ENCODE peak calls at places on chromosomes 11 and 22, in eight cellular contexts. G, Q, M, K, E, L, R and V are unnamed samples. For H3K9me3 and H3K4me1, the result is how much of the 10 kb centered on the place peaks cover.

GRCh38 chr11:125925804-125926203 is 20.0 kb upstream of the VSIG10L2 start:
- DNase-seq in G (no peak), Q (no peak), M (no peak), K (no peak), E (no peak), L (no peak), R (no peak), V (no peak)

GRCh38 chr11:111960916-111961315 is 23.8 kb downstream of the DIXDC1 start:
- DNase-seq in G (no peak), Q (no peak), M (no peak), K (no peak), E (peak), L (peak), R (no peak), V (peak)

GRCh38 chr22:43109511-43109910 is 1.0 kb upstream of the BIK start:
- DNase-seq in G (no peak), Q (no peak), M (no peak), K (no peak), E (no peak), L (no peak), R (no peak), V (no peak)

GRCh38 chr11:105032495-105032894 is 2.4 kb downstream of the CASP1 start:
- DNase-seq in G (no peak), Q (no peak), M (no peak), K (no peak), E (no peak), L (no peak), R (no peak), V (no peak)

GRCh38 chr11:64581057-64581523 is 9.9 kb upstream of the SLC22A12 start:
- DNase-seq in G (no peak), Q (no peak), M (no peak), K (no peak), E (no peak), L (no peak), R (no peak), V (no peak)

GRCh38 chr11:88231894-88232482 is 56.7 kb upstream of the RAB38 start:
- DNase-seq in G (no peak), Q (peak), M (peak), K (peak), E (peak), L (no peak), R (peak), V (no peak)

GRCh38 chr22:43974028-43974545 is 18.8 kb downstream of the SAMM50 start:
- DNase-seq in G (no peak), Q (no peak), M (no peak), K (no peak), E (no peak), L (no peak), R (no peak), V (no peak)

GRCh38 chr22:37018815-37019308 is 385 bp downstream of the TST start:
- DNase-seq in G (no peak), Q (no peak), M (no peak), K (peak), E (peak), L (peak), R (peak), V (peak)

GRCh38 chr11:117057317-117057716 is 40.9 kb downstream of the SIK3 start:
- DNase-seq in G (no peak), Q (no peak), M (no peak), K (no peak), E (no peak), L (no peak), R (no peak), V (no peak)

GRCh38 chr11:8679006-8679405 is 3.5 kb downstream of the TRIM66 start:
- DNase-seq in G (no peak), Q (no peak), M (no peak), K (no peak), E (no peak), L (no peak), R (no peak), V (no peak)
- H3K9me3 ChIP-seq in G (under half), Q (under half), M (under half), K (under half), E (under half), L (under half), R (under half), V (under half)

GRCh38 chr11:69277074-69277809 is 16.7 kb upstream of the MYEOV start:
- DNase-seq in G (no peak), Q (no peak), M (no peak), K (no peak), E (no peak), L (peak), R (no peak), V (no peak)
- H3K4me1 ChIP-seq in G (half or more), Q (under half), M (under half), K (under half), E (under half), L (under half), R (under half), V (under half)

DNA sequence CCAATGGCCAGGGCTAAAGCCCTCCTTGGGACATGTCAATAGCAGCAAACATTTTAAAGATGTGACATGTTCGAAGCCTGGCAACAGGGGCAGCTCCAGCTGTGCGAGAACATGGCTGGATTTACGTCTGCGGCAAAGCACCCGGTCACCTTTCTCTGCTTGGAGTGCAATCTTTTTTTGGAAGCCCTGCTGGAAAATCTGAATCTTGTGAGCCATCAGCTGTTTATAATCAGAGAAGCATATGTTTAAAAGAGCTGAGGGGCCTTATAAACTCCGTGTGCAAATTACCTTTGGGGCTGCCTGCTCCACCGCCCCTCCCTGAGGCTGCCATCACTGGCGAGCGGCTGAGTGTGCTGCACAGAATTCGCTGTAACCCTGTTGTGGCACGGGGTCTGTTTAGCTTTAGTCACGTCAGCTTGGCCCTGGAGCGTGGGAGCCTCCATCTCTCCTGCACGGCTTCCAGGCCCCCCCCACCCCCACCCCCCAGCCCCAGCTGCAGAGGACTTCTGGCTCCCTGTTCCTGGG is 9.0 kb upstream of the KCNQ1OT1 start:
- DNase-seq in G (no peak), Q (no peak), M (no peak), K (no peak), E (no peak), L (no peak), R (peak), V (peak)
- H3K4me3 ChIP-seq in G (peak), Q (no peak), M (no peak), K (no peak), E (no peak), L (no peak), R (peak), V (no peak)

DNA sequence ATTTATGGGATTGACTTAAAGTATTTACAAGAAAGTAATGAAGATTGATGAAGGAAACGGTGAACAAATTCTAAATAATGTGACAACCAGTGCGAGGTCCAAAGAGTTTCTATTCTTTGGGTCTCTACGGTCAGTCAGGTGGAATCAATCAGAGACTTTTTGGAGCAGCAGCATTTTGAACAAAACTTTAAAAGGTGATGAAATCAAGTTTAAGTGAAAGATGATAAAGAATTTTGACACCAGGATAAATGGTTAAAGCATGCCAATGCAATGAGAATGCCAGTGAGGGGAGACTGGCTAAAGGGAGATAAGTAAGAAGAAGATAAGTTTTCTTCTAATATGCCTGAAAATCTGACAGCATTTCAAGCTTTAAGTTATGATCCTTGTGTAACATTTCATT is 67.9 kb downstream of the DCUN1D5 start:
- DNase-seq in G (no peak), Q (no peak), M (no peak), K (no peak), E (no peak), L (no peak), R (no peak), V (no peak)
- H3K9me3 ChIP-seq in G (under half), Q (under half), M (under half), K (under half), E (under half), L (under half), R (under half), V (under half)

DNA sequence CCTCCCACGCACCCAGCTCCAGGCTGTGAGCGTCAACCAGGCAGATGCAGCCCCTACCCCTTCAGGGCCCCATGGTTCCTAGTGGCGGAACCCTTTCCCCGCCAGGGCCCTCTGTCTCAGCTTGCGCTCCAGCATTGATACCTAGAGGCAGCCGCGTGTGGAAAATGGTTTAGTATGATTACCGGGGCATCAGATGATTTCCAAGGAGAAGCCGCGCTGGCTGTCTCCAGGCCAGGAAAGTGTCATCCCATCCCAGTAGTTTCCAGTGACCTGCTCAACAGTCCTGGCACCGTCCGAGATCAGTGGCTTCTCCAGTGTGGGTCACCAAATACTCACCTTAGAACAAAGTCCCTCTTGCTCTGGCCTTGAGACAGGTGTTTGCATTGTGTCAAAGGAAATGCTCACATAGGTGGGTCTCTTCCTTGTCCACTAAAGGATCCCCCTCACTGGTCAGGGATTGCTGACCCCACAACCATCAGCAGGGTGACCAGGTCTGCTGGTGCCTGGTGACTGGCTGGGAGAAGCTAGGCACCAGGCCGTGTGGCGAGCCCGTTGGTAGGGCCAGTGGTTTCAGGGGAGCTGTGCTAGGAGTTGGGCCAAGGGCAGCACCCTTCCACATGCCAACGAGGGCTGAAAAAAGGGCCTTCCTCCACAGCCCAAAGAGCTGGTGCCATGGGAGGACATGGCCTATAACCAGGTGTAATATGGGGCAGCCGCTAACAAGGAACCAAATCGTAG is 109.4 kb downstream of the MORC2 start:
- DNase-seq in G (no peak), Q (no peak), M (no peak), K (no peak), E (no peak), L (no peak), R (no peak), V (no peak)
- H3K4me1 ChIP-seq in G (under half), Q (under half), M (under half), K (under half), E (under half), L (under half), R (under half), V (under half)